ENCODE peak calls at places on chromosomes 7 and 10, in ten cellular contexts. J is iris pigment epithelial cell; E is WTC11; R is SHP77 treated with DMSO at 0.1 percent for 48 hours; A is activated effector memory CD4-positive, alpha-beta T cell treated with anti-CD3 and anti-CD28 coated beads, Interleukin-2, amount 50 U/mL, for 16 hours; U is pancreas; C is stimulated activated CD4-positive, alpha-beta T cell treated with anti-CD3 and anti-CD28 coated beads, Interleukin-2, amount 100 ng/mL, for 24 hours; S is cardiac muscle cell; B is upper lobe of right lung; X is cardiac fibroblast. V is an unnamed sample.

GRCh38 chr7:26469188-26469587 is 177.5 kb downstream of the SNX10 start:
- DNase-seq in J (no peak), E (no peak), R (no peak), A (no peak), U (no peak), C (no peak), S (no peak), B (no peak), X (no peak), V (no peak)

GRCh38 chr10:61398730-61399129 is 54.5 kb downstream of the TMEM26 start:
- DNase-seq in J (no peak), E (no peak), R (no peak), A (no peak), U (no peak), C (no peak), S (no peak), B (no peak), X (no peak), V (no peak)

GRCh38 chr10:114661212-114661611 is 3.1 kb upstream of the ABLIM1 start:
- DNase-seq in J (no peak), E (no peak), R (no peak), A (no peak), U (no peak), C (no peak), S (no peak), B (no peak), X (no peak), V (no peak)

GRCh38 chr7:7795736-7796135 is 77.3 kb upstream of the RPA3 start:
- DNase-seq in J (peak), E (no peak), R (no peak), A (no peak), U (no peak), C (no peak), S (no peak), B (no peak), X (peak), V (no peak)

GRCh38 chr10:70557086-70557845 is 45.3 kb downstream of the PRF1 start:
- DNase-seq in J (no peak), E (peak), R (no peak), A (no peak), U (no peak), C (no peak), S (no peak), B (peak), X (no peak), V (no peak)

GRCh38 chr7:141288626-141289025 is 214.8 kb downstream of the TMEM178B start:
- DNase-seq in J (no peak), E (no peak), R (no peak), A (no peak), U (no peak), C (no peak), S (no peak), B (no peak), X (no peak), V (no peak)

GRCh38 chr7:101816499-101817030 is 861 bp upstream of the CUX1 start:
- DNase-seq in J (no peak), E (peak), R (no peak), A (peak), U (peak), C (peak), S (peak), B (peak), X (peak), V (peak)

GRCh38 chr10:88386878-88387773 is 196.0 kb downstream of the RNLS start:
- DNase-seq in J (peak), E (no peak), R (no peak), A (no peak), U (peak), C (no peak), S (peak), B (no peak), X (peak), V (no peak)

GRCh38 chr7:29606830-29607229 is 43.2 kb downstream of the PRR15 start:
- DNase-seq in J (no peak), E (no peak), R (no peak), A (no peak), U (no peak), C (no peak), S (no peak), B (no peak), X (no peak), V (no peak)

GRCh38 chr7:151598045-151598444 is 78.3 kb upstream of the RHEB start:
- DNase-seq in J (peak), E (no peak), R (no peak), A (no peak), U (no peak), C (no peak), S (peak), B (no peak), X (peak), V (no peak)

GRCh38 chr10:95604630-95605029 is 43.5 kb upstream of the SORBS1 start:
- DNase-seq in J (no peak), E (no peak), R (no peak), A (no peak), U (no peak), C (no peak), S (no peak), B (no peak), X (no peak), V (no peak)

GRCh38 chr7:18580945-18581344 is 85.4 kb downstream of the HDAC9 start:
- DNase-seq in J (no peak), E (no peak), R (no peak), A (no peak), U (no peak), C (no peak), S (no peak), B (no peak), X (no peak), V (no peak)

GRCh38 chr7:100965051-100965722 is 4.2 kb upstream of the MUC12 start:
- DNase-seq in J (no peak), E (peak), R (no peak), A (no peak), U (no peak), C (no peak), S (no peak), B (no peak), X (no peak), V (no peak)

GRCh38 chr10:88892223-88892967 is 12.3 kb downstream of the STAMBPL1 start:
- DNase-seq in J (peak), E (no peak), R (no peak), A (no peak), U (no peak), C (no peak), S (peak), B (no peak), X (no peak), V (no peak)

GRCh38 chr10:114683162-114683561 is 25.1 kb upstream of the ABLIM1 start:
- DNase-seq in J (no peak), E (no peak), R (no peak), A (no peak), U (no peak), C (no peak), S (no peak), B (no peak), X (no peak), V (no peak)

GRCh38 chr10:28077889-28078288 is 79.0 kb upstream of the ODAD2 start:
- DNase-seq in J (peak), E (no peak), R (no peak), A (no peak), U (no peak), C (no peak), S (no peak), B (no peak), X (no peak), V (no peak)

GRCh38 chr10:62433181-62433692 is 59.1 kb downstream of the ZNF365 start:
- DNase-seq in J (peak), E (no peak), R (no peak), A (peak), U (peak), C (peak), S (peak), B (no peak), X (peak), V (peak)

GRCh38 chr10:112658900-112659328 is 211.9 kb downstream of the VTI1A start:
- DNase-seq in J (peak), E (no peak), R (no peak), A (no peak), U (no peak), C (no peak), S (peak), B (no peak), X (peak), V (no peak)

GRCh38 chr10:119896061-119896655 is 3.6 kb downstream of the SEC23IP start:
- DNase-seq in J (peak), E (no peak), R (no peak), A (no peak), U (peak), C (no peak), S (peak), B (no peak), X (peak), V (no peak)